ENCODE peak calls at places on chromosomes 4 and X, in seven cellular contexts. Q, E, X, K, R, V and M are unnamed samples.

GRCh38 chr4:25174674-25175073 is 14.4 kb upstream of the SEPSECS start:
- DNase-seq in Q (no peak), E (peak), X (no peak), K (no peak), R (no peak), V (no peak), M (no peak)

GRCh38 chrX:48754124-48754667 is 7.4 kb upstream of the GLOD5 start:
- DNase-seq in Q (no peak), E (no peak), X (no peak), K (no peak), R (no peak), V (no peak), M (no peak)

GRCh38 chr4:154416183-154416543 is 75.4 kb downstream of the DCHS2 start:
- DNase-seq in Q (no peak), E (no peak), X (peak), K (peak), R (no peak), V (peak), M (peak)

GRCh38 chr4:158259955-158260575 is 49.8 kb downstream of the TMEM144 start:
- DNase-seq in Q (no peak), E (peak), X (no peak), K (peak), R (no peak), V (no peak), M (no peak)

GRCh38 chr4:53541577-53542206 is 49.6 kb downstream of the LNX1 start:
- DNase-seq in Q (no peak), E (peak), X (no peak), K (no peak), R (no peak), V (no peak), M (no peak)

GRCh38 chrX:39453847-39454645 is 643.7 kb downstream of the BCOR start:
- DNase-seq in Q (no peak), E (no peak), X (no peak), K (no peak), R (no peak), V (no peak), M (no peak)

GRCh38 chr4:38562751-38563198 is 101.2 kb upstream of the KLF3 start:
- DNase-seq in Q (no peak), E (no peak), X (no peak), K (peak), R (no peak), V (peak), M (peak)

GRCh38 chr4:30769093-30769492 is 48.9 kb downstream of the PCDH7 start:
- DNase-seq in Q (no peak), E (no peak), X (no peak), K (no peak), R (no peak), V (no peak), M (no peak)

GRCh38 chr4:25993564-25994185 is 79.7 kb downstream of the SMIM20 start:
- DNase-seq in Q (no peak), E (no peak), X (peak), K (no peak), R (no peak), V (no peak), M (peak)

GRCh38 chrX:29257516-29257915 is 670.3 kb downstream of the IL1RAPL1 start:
- DNase-seq in Q (no peak), E (no peak), X (no peak), K (no peak), R (no peak), V (no peak), M (no peak)

GRCh38 chr4:122152699-122153328 is 683 bp downstream of the BLTP1 start:
- DNase-seq in Q (peak), E (peak), X (peak), K (peak), R (peak), V (peak), M (peak)

GRCh38 chr4:57426779-57427395 is 316.7 kb upstream of the IGFBP7 start:
- DNase-seq in Q (no peak), E (peak), X (peak), K (peak), R (peak), V (peak), M (peak)

GRCh38 chr4:184343400-184344177 is 125.9 kb upstream of the ENPP6 start:
- DNase-seq in Q (no peak), E (peak), X (peak), K (peak), R (peak), V (peak), M (peak)

GRCh38 chr4:56804551-56804950 is 16.9 kb downstream of the SPINK2 start:
- DNase-seq in Q (no peak), E (peak), X (no peak), K (no peak), R (no peak), V (no peak), M (no peak)

GRCh38 chr4:82491251-82491960 is 61.0 kb downstream of the ENOPH1 start:
- DNase-seq in Q (no peak), E (no peak), X (no peak), K (peak), R (no peak), V (no peak), M (no peak)

GRCh38 chr4:127604949-127605709 is 27.6 kb upstream of the INTU start:
- DNase-seq in Q (no peak), E (peak), X (peak), K (peak), R (no peak), V (no peak), M (no peak)